ENCODE peak calls at places on chromosomes 2 and 18, in four cellular contexts. Y is HepG2, G is neural progenitor cell, H is fibroblast of lung. E is an unnamed sample.

GRCh38 chr2:239814917-239815637 is 210.1 kb downstream of the NDUFA10 start:
- DNase-seq in G (no peak), Y (no peak), H (no peak), E (no peak)

GRCh38 chr2:30862054-30862651 is 54.9 kb upstream of the CAPN13 start:
- DNase-seq in G (peak; percentile 79), H (peak; percentile 73), Y (peak; percentile 79), E (peak; percentile 80)

GRCh38 chr2:143399679-143400078 is 270.5 kb downstream of the ARHGAP15 start:
- DNase-seq in Y (no peak), G (no peak), H (peak; percentile 19), E (no peak)

GRCh38 chr18:75251466-75251865 is 40.9 kb downstream of the TSHZ1 start:
- DNase-seq in H (no peak), Y (no peak), G (no peak), E (no peak)

GRCh38 chr2:134244091-134244490 is 9.8 kb upstream of the MGAT5 start:
- DNase-seq in G (no peak), Y (no peak), H (no peak), E (no peak)

GRCh38 chr18:212780-213179 is 54.4 kb downstream of the USP14 start:
- DNase-seq in H (peak; percentile 11), Y (no peak), G (no peak), E (no peak)

GRCh38 chr2:5453648-5454390 is 238.4 kb upstream of the SOX11 start:
- DNase-seq in Y (no peak), G (no peak), H (peak; percentile 62), E (no peak)

GRCh38 chr2:186771395-186771794 is 77.5 kb downstream of the FAM171B start:
- DNase-seq in G (peak; percentile 18), Y (no peak), H (no peak), E (no peak)

GRCh38 chr2:168907940-168908662 is 7.0 kb downstream of the G6PC2 start:
- DNase-seq in H (no peak), G (no peak), Y (no peak), E (no peak)

GRCh38 chr2:161415467-161416293 is 417 bp upstream of the TBR1 start:
- DNase-seq in G (no peak), H (peak; percentile 15), Y (peak; percentile 10), E (no peak)

GRCh38 chr2:161414385-161415040 is 1.6 kb upstream of the TBR1 start:
- DNase-seq in G (peak; percentile 84), H (peak; percentile 26), Y (peak; percentile 23), E (no peak)

GRCh38 chr2:161414015-161414384 is 2.1 kb upstream of the TBR1 start:
- DNase-seq in Y (no peak), G (no peak), H (no peak), E (no peak)

GRCh38 chr2:161416294-161416632 is at the start of gene TBR1:
- DNase-seq in H (peak; percentile 21), G (no peak), Y (no peak), E (no peak)

GRCh38 chr2:161415041-161415440 is 1.1 kb upstream of the TBR1 start:
- DNase-seq in G (peak; percentile 36), H (no peak), Y (no peak), E (no peak)
- TF ChIP-seq EZH2 in G (no peak), H (no peak), Y (peak; percentile 61), E (no peak)

GRCh38 chr18:25352629-25353005 is 651 bp upstream of the ZNF521 start:
- DNase-seq in Y (no peak), G (no peak), H (no peak), E (peak; percentile 32)

GRCh38 chr18:25350561-25351201 is 1.3 kb downstream of the ZNF521 start:
- DNase-seq in Y (no peak), G (peak; percentile 74), H (peak; percentile 61), E (peak; percentile 84)

GRCh38 chr18:25351280-25351772 is 640 bp downstream of the ZNF521 start:
- DNase-seq in Y (no peak), G (peak; percentile 55), H (peak; percentile 10), E (peak; percentile 17)

GRCh38 chr18:25351773-25352628 is at the start of gene ZNF521:
- DNase-seq in G (peak; percentile 96), H (peak; percentile 94), Y (peak; percentile 40), E (peak; percentile 89)

GRCh38 chr18:25353080-25353479 is 1.1 kb upstream of the ZNF521 start:
- DNase-seq in G (no peak), Y (no peak), H (no peak), E (no peak)
- H3K27me3 ChIP-seq in G (peaks cover 50% of the 10 kb centered on the region), Y (no peaks in the 10 kb centered on the region), H (no peaks in the 10 kb centered on the region), E (no peaks in the 10 kb centered on the region)

DNA sequence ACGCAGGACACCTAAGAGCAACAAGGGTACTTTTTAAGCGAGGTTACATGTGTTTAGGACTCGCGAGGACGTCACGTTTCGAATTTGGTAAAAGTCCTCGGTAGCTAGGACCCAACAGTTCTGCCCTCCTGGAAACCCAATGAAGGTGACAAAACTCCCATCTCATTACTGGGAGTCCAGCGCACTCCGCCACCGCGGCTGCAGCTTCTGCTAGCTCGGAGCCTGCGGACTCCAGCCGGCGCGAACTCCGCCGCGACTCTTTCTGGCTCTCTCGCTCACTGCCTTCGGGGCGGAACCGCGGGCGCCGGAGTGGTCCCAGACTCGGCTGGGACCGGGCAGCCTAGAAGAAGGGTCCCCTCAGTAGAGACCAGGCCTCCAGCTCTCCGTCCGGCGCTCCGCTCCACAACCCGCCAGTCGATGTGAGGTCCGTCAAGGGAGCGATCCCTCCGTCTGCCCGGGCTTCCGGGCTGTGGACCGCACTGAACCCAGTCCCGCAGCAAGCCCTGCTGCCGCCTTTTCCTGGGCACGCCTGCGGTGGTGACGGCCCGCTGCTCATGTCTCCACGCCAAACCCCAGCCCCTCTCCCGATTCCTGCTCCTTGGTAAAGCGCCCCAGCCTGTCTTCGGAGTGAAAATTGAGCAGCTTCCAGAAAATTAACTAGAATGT is 3.0 kb upstream of the OSR1 start:
- DNase-seq in G (peak; percentile 75), Y (no peak), H (peak; percentile 43), E (no peak)
- H3K4me2 ChIP-seq in G (peak overlapping the region; percentile 67), Y (peak overlapping the region; percentile 87), H (peak overlapping the region; percentile 94), E (peak overlapping the region; percentile 67)

GRCh38 chr2:19362094-19362649 is 3.7 kb upstream of the OSR1 start:
- DNase-seq in H (peak; percentile 66), Y (no peak), G (no peak), E (peak; percentile 21)
- TF ChIP-seq EZH2 in H (no peak), Y (no peak), G (peak; percentile 57), E (no peak)

GRCh38 chr2:66445781-66446177 is 10.9 kb downstream of the MEIS1 start:
- DNase-seq in G (peak; percentile 85), H (peak; percentile 53), Y (no peak), E (no peak)

GRCh38 chr2:66441651-66442365 is 6.9 kb downstream of the MEIS1 start:
- DNase-seq in H (peak; percentile 58), Y (no peak), G (no peak), E (no peak)

GRCh38 chr2:66443977-66444855 is 9.3 kb downstream of the MEIS1 start:
- DNase-seq in Y (no peak), G (peak; percentile 62), H (peak; percentile 93), E (no peak)

GRCh38 chr2:66445076-66445724 is 10.3 kb downstream of the MEIS1 start:
- DNase-seq in G (peak; percentile 78), H (peak; percentile 68), Y (no peak), E (no peak)

GRCh38 chr2:66443183-66443976 is 8.5 kb downstream of the MEIS1 start:
- DNase-seq in G (peak; percentile 29), Y (no peak), H (peak; percentile 66), E (no peak)
- H3K27me3 ChIP-seq in G (peaks cover 100% of the 10 kb centered on the region), Y (no peaks in the 10 kb centered on the region), H (no peaks in the 10 kb centered on the region), E (no peaks in the 10 kb centered on the region)

GRCh38 chr2:232927041-232927792 is 57.2 kb downstream of the SNORC start:
- DNase-seq in H (no peak), G (peak; percentile 45), Y (no peak), E (no peak)
- H3K4me2 ChIP-seq in H (peak overlapping the region; percentile 68), G (peak overlapping the region; percentile 92), Y (no peak overlapping the region), E (no peak overlapping the region)

GRCh38 chr2:127423476-127423840 is 5.2 kb downstream of the PROC start:
- DNase-seq in G (no peak), Y (no peak), H (no peak), E (no peak)
- TF ChIP-seq EZH2 in G (peak; percentile 77), Y (no peak), H (peak; percentile 72), E (no peak)

DNA sequence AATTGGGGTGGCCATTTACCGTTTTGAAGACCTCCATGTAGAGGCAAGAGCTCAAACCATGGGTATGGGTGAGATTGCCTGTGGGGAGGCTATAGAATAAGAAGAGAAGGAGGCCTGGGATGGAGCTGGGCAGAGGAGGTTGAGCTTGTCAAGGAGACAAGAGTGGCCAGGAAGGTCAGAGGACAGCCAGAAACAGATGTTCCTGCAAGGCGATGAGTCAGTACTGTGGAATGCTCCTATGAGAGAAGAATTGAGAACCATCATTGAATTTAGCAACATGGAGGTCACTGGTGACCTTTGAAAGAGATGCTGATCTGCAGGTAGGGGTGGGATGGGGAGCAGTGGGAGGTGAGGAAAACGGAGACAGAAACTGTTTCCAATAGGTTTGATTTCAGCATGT is 3.5 kb downstream of the ACSL3 start:
- DNase-seq in H (peak; percentile 84), G (peak; percentile 42), Y (peak; percentile 61), E (no peak)
- H3K27me3 ChIP-seq in H (no peaks in the 10 kb centered on the region), G (no peaks in the 10 kb centered on the region), Y (no peaks in the 10 kb centered on the region), E (no peaks in the 10 kb centered on the region)